ENCODE peak calls at places on chromosomes 16 and 17, in five cellular contexts. One of them, this sample, is unnamed.

GRCh38 chr16:81973737-81974136 is 37.5 kb downstream of the SDR42E1 start:
- DNase-seq in GM13977: no peak
- DNase-seq in sigmoid colon: no peak
- DNase-seq in BE2C: no peak
- DNase-seq in fibroblast of the aortic adventitia: no peak
- DNase-seq in this sample: no peak

GRCh38 chr16:17446661-17447060 is 24.1 kb downstream of the XYLT1 start:
- DNase-seq in GM13977: no peak
- DNase-seq in fibroblast of the aortic adventitia: no peak
- DNase-seq in BE2C: no peak
- DNase-seq in sigmoid colon: no peak
- DNase-seq in this sample: no peak

GRCh38 chr17:65047939-65048338 is 8.6 kb downstream of the GNA13 start:
- DNase-seq in BE2C: no peak
- DNase-seq in GM13977: no peak
- DNase-seq in fibroblast of the aortic adventitia: no peak
- DNase-seq in sigmoid colon: no peak
- DNase-seq in this sample: no peak

GRCh38 chr17:10171057-10171456 is 27.3 kb downstream of the GAS7 start:
- DNase-seq in BE2C: no peak
- DNase-seq in fibroblast of the aortic adventitia: peak; percentile 56
- DNase-seq in sigmoid colon: peak; percentile 86
- DNase-seq in GM13977: no peak
- DNase-seq in this sample: no peak

GRCh38 chr16:24102120-24102740 is 153.9 kb upstream of the CACNG3 start:
- DNase-seq in GM13977: no peak
- DNase-seq in BE2C: no peak
- DNase-seq in fibroblast of the aortic adventitia: no peak
- DNase-seq in sigmoid colon: no peak
- DNase-seq in this sample: no peak

GRCh38 chr17:15914400-15915165 is 30.3 kb upstream of the ADORA2B start:
- DNase-seq in sigmoid colon: no peak
- DNase-seq in fibroblast of the aortic adventitia: peak; percentile 60
- DNase-seq in GM13977: no peak
- DNase-seq in BE2C: no peak
- DNase-seq in this sample: no peak

GRCh38 chr16:64712027-64712426 is 409.8 kb downstream of the CDH11 start:
- DNase-seq in sigmoid colon: no peak
- DNase-seq in fibroblast of the aortic adventitia: no peak
- DNase-seq in GM13977: no peak
- DNase-seq in BE2C: no peak
- DNase-seq in this sample: no peak

GRCh38 chr17:76151896-76152454 is 10.9 kb upstream of the FOXJ1 start:
- DNase-seq in GM13977: no peak
- DNase-seq in BE2C: no peak
- DNase-seq in sigmoid colon: no peak
- DNase-seq in fibroblast of the aortic adventitia: no peak
- DNase-seq in this sample: no peak

GRCh38 chr16:3997231-3997841 is 116.8 kb upstream of the CREBBP start:
- DNase-seq in sigmoid colon: no peak
- DNase-seq in fibroblast of the aortic adventitia: no peak
- DNase-seq in GM13977: no peak
- DNase-seq in BE2C: no peak
- DNase-seq in this sample: no peak

GRCh38 chr17:2959371-2960130 is 103.9 kb downstream of the OR1D5 start:
- DNase-seq in fibroblast of the aortic adventitia: no peak
- DNase-seq in GM13977: no peak
- DNase-seq in BE2C: no peak
- DNase-seq in sigmoid colon: peak; percentile 25
- DNase-seq in this sample: no peak

GRCh38 chr17:78774956-78775571 is 7.0 kb downstream of the CYTH1 start:
- DNase-seq in BE2C: no peak
- DNase-seq in GM13977: no peak
- DNase-seq in sigmoid colon: peak; percentile 51
- DNase-seq in fibroblast of the aortic adventitia: peak; percentile 34
- DNase-seq in this sample: no peak

GRCh38 chr16:69839798-69840409 is 77.8 kb downstream of the WWP2 start:
- DNase-seq in fibroblast of the aortic adventitia: no peak
- DNase-seq in BE2C: no peak
- DNase-seq in sigmoid colon: no peak
- DNase-seq in GM13977: no peak
- DNase-seq in this sample: no peak

GRCh38 chr17:21282231-21282630 is 2.3 kb upstream of the MAP2K3 start:
- DNase-seq in sigmoid colon: peak; percentile 83
- DNase-seq in fibroblast of the aortic adventitia: peak; percentile 98
- DNase-seq in BE2C: no peak
- DNase-seq in GM13977: no peak
- DNase-seq in this sample: no peak

GRCh38 chr16:25747160-25747758 is 55.5 kb downstream of the HS3ST4 start:
- DNase-seq in BE2C: no peak
- DNase-seq in sigmoid colon: no peak
- DNase-seq in fibroblast of the aortic adventitia: peak; percentile 1
- DNase-seq in GM13977: no peak
- DNase-seq in this sample: no peak

GRCh38 chr17:38748329-38749221 is at the start of gene PCGF2:
- DNase-seq in fibroblast of the aortic adventitia: peak; percentile 88
- DNase-seq in sigmoid colon: peak; percentile 94
- DNase-seq in GM13977: no peak
- DNase-seq in BE2C: peak; percentile 98
- DNase-seq in this sample: peak; percentile 91

GRCh38 chr16:74071996-74072559 is 224.5 kb upstream of the PSMD7 start:
- DNase-seq in BE2C: no peak
- DNase-seq in sigmoid colon: no peak
- DNase-seq in fibroblast of the aortic adventitia: no peak
- DNase-seq in GM13977: no peak
- DNase-seq in this sample: no peak

GRCh38 chr16:22948603-22949368 is 134.8 kb downstream of the HS3ST2 start:
- DNase-seq in fibroblast of the aortic adventitia: peak; percentile 67
- DNase-seq in BE2C: peak; percentile 80
- DNase-seq in GM13977: peak; percentile 78
- DNase-seq in sigmoid colon: peak; percentile 78
- DNase-seq in this sample: no peak

GRCh38 chr17:21357281-21357680 is 18.9 kb upstream of the KCNJ12 start:
- DNase-seq in GM13977: no peak
- DNase-seq in fibroblast of the aortic adventitia: no peak
- DNase-seq in sigmoid colon: no peak
- DNase-seq in BE2C: no peak
- DNase-seq in this sample: no peak

GRCh38 chr16:11349599-11350276 is 4.5 kb downstream of the RMI2 start:
- DNase-seq in BE2C: no peak
- DNase-seq in fibroblast of the aortic adventitia: peak; percentile 73
- DNase-seq in sigmoid colon: peak; percentile 88
- DNase-seq in GM13977: no peak
- DNase-seq in this sample: no peak

GRCh38 chr17:78935419-78936323 is 10.5 kb upstream of the TIMP2 start:
- DNase-seq in BE2C: peak; percentile 93
- DNase-seq in GM13977: no peak
- DNase-seq in sigmoid colon: peak; percentile 95
- DNase-seq in fibroblast of the aortic adventitia: peak; percentile 99
- DNase-seq in this sample: no peak

GRCh38 chr16:87851141-87851587 is 18.1 kb downstream of the SLC7A5 start:
- DNase-seq in fibroblast of the aortic adventitia: no peak
- DNase-seq in GM13977: no peak
- DNase-seq in BE2C: no peak
- DNase-seq in sigmoid colon: no peak
- DNase-seq in this sample: no peak

GRCh38 chr16:87850009-87851006 is 19.0 kb downstream of the SLC7A5 start:
- DNase-seq in GM13977: peak; percentile 91
- DNase-seq in BE2C: peak; percentile 88
- DNase-seq in fibroblast of the aortic adventitia: peak; percentile 47
- DNase-seq in sigmoid colon: no peak
- DNase-seq in this sample: no peak

GRCh38 chr16:87853411-87854052 is 15.8 kb downstream of the SLC7A5 start:
- DNase-seq in fibroblast of the aortic adventitia: peak; percentile 95
- DNase-seq in GM13977: peak; percentile 94
- DNase-seq in BE2C: peak; percentile 95
- DNase-seq in sigmoid colon: peak; percentile 98
- DNase-seq in this sample: peak; percentile 88

GRCh38 chr16:87849419-87850008 is 19.8 kb downstream of the SLC7A5 start:
- DNase-seq in fibroblast of the aortic adventitia: no peak
- DNase-seq in sigmoid colon: no peak
- DNase-seq in BE2C: no peak
- DNase-seq in GM13977: no peak
- DNase-seq in this sample: no peak

GRCh38 chr16:87851601-87852000 is 17.7 kb downstream of the SLC7A5 start:
- DNase-seq in sigmoid colon: no peak
- DNase-seq in fibroblast of the aortic adventitia: no peak
- DNase-seq in BE2C: no peak
- DNase-seq in GM13977: no peak
- DNase-seq in this sample: no peak
- TF ChIP-seq CTCF in sigmoid colon: no peak
- TF ChIP-seq CTCF in fibroblast of the aortic adventitia: no peak
- TF ChIP-seq CTCF in BE2C: peak; percentile 15
- TF ChIP-seq CTCF in GM13977: peak; percentile 6
- TF ChIP-seq CTCF in this sample: no peak

GRCh38 chr16:13938480-13938879 is 18.5 kb downstream of the ERCC4 start:
- DNase-seq in GM13977: no peak
- DNase-seq in BE2C: no peak
- DNase-seq in fibroblast of the aortic adventitia: no peak
- DNase-seq in sigmoid colon: no peak
- DNase-seq in this sample: no peak

GRCh38 chr16:13936596-13937081 is 16.7 kb downstream of the ERCC4 start:
- DNase-seq in GM13977: no peak
- DNase-seq in sigmoid colon: no peak
- DNase-seq in fibroblast of the aortic adventitia: peak; percentile 70
- DNase-seq in BE2C: no peak
- DNase-seq in this sample: no peak

GRCh38 chr16:13937411-13937810 is 17.5 kb downstream of the ERCC4 start:
- DNase-seq in fibroblast of the aortic adventitia: no peak
- DNase-seq in GM13977: no peak
- DNase-seq in BE2C: no peak
- DNase-seq in sigmoid colon: no peak
- DNase-seq in this sample: no peak

GRCh38 chr16:13931845-13932244 is 11.9 kb downstream of the ERCC4 start:
- DNase-seq in sigmoid colon: no peak
- DNase-seq in fibroblast of the aortic adventitia: no peak
- DNase-seq in GM13977: no peak
- DNase-seq in BE2C: no peak
- DNase-seq in this sample: no peak

DNA sequence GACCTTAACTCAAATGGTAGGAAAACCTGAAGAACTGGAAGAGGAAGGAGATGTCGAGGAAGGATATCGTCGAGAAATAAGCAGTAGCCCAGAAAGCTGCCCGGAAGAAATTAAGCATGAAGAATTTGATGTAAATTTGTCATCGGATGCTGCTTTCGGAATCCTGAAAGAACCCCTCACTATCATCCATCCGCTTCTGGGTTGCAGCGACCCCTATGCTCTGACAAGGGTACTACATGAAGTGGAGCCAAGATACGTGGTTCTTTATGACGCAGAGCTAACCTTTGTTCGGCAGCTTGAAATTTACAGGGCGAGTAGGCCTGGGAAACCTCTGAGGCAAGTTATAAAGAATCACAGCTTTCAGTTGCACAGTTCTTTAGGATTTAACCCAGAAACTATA is 15.5 kb downstream of the ERCC4 start:
- DNase-seq in fibroblast of the aortic adventitia: no peak
- DNase-seq in BE2C: peak; percentile 17
- DNase-seq in sigmoid colon: no peak
- DNase-seq in GM13977: no peak
- DNase-seq in this sample: no peak
- TF ChIP-seq CTCF in fibroblast of the aortic adventitia: peak; percentile 62
- TF ChIP-seq CTCF in BE2C: peak; percentile 64
- TF ChIP-seq CTCF in sigmoid colon: no peak
- TF ChIP-seq CTCF in GM13977: peak; percentile 10
- TF ChIP-seq CTCF in this sample: peak; percentile 79

GRCh38 chr17:57084802-57085447 is at the start of gene AKAP1:
- DNase-seq in BE2C: peak; percentile 97
- DNase-seq in sigmoid colon: peak; percentile 98
- DNase-seq in fibroblast of the aortic adventitia: peak; percentile 90
- DNase-seq in GM13977: peak; percentile 99
- DNase-seq in this sample: peak; percentile 99
- TF ChIP-seq CTCF in BE2C: no peak
- TF ChIP-seq CTCF in sigmoid colon: no peak
- TF ChIP-seq CTCF in fibroblast of the aortic adventitia: peak; percentile 6
- TF ChIP-seq CTCF in GM13977: peak; percentile 63
- TF ChIP-seq CTCF in this sample: no peak

GRCh38 chr16:180101-180920 is at the start of gene HBQ1:
- DNase-seq in BE2C: peak; percentile 80
- DNase-seq in fibroblast of the aortic adventitia: no peak
- DNase-seq in GM13977: peak; percentile 78
- DNase-seq in sigmoid colon: no peak
- DNase-seq in this sample: peak; percentile 79
- TF ChIP-seq CTCF in BE2C: peak; percentile 21
- TF ChIP-seq CTCF in fibroblast of the aortic adventitia: peak; percentile 18
- TF ChIP-seq CTCF in GM13977: peak; percentile 67
- TF ChIP-seq CTCF in sigmoid colon: no peak
- TF ChIP-seq CTCF in this sample: peak; percentile 78

GRCh38 chr17:66296289-66296725 is 6.1 kb upstream of the PRKCA start:
- DNase-seq in fibroblast of the aortic adventitia: no peak
- DNase-seq in BE2C: no peak
- DNase-seq in sigmoid colon: no peak
- DNase-seq in GM13977: no peak
- DNase-seq in this sample: no peak
- TF ChIP-seq CTCF in fibroblast of the aortic adventitia: no peak
- TF ChIP-seq CTCF in BE2C: no peak
- TF ChIP-seq CTCF in sigmoid colon: no peak
- TF ChIP-seq CTCF in GM13977: no peak
- TF ChIP-seq CTCF in this sample: no peak

GRCh38 chr16:12553191-12553590 is 250.5 kb downstream of the CPPED1 start:
- DNase-seq in GM13977: no peak
- DNase-seq in fibroblast of the aortic adventitia: no peak
- DNase-seq in sigmoid colon: no peak
- DNase-seq in BE2C: no peak
- DNase-seq in this sample: no peak
- TF ChIP-seq CTCF in GM13977: no peak
- TF ChIP-seq CTCF in fibroblast of the aortic adventitia: no peak
- TF ChIP-seq CTCF in sigmoid colon: no peak
- TF ChIP-seq CTCF in BE2C: no peak
- TF ChIP-seq CTCF in this sample: no peak

GRCh38 chr17:6249747-6250146 is 179.6 kb downstream of the WSCD1 start:
- DNase-seq in sigmoid colon: no peak
- DNase-seq in GM13977: no peak
- DNase-seq in fibroblast of the aortic adventitia: no peak
- DNase-seq in BE2C: no peak
- DNase-seq in this sample: no peak
- TF ChIP-seq CTCF in sigmoid colon: no peak
- TF ChIP-seq CTCF in GM13977: no peak
- TF ChIP-seq CTCF in fibroblast of the aortic adventitia: no peak
- TF ChIP-seq CTCF in BE2C: no peak
- TF ChIP-seq CTCF in this sample: no peak

This sample was measured in type B pancreatic cell.